ENCODE peak calls at places on chromosome X, in six cellular contexts. J is EL, L is GM04503, W is iris pigment epithelial cell, P is cardiac fibroblast, G is testis. B is an unnamed sample.

GRCh38 chrX:31147175-31147574 is 75.3 kb upstream of the FTHL17 start:
- DNase-seq in J (no peak), L (no peak), W (no peak), P (no peak), G (no peak), B (no peak)

GRCh38 chrX:137432609-137433008 is 133.3 kb upstream of the ZIC3 start:
- DNase-seq in J (no peak), L (no peak), W (peak), P (no peak), G (no peak), B (no peak)

GRCh38 chrX:46588263-46588662 is 14.7 kb downstream of the CHST7 start:
- DNase-seq in J (peak), L (no peak), W (peak), P (peak), G (peak), B (no peak)

GRCh38 chrX:107050195-107050709 is 50.2 kb upstream of the MORC4 start:
- DNase-seq in J (no peak), L (no peak), W (no peak), P (no peak), G (no peak), B (no peak)

GRCh38 chrX:12153741-12154140 is 15.5 kb downstream of the FRMPD4 start:
- DNase-seq in J (no peak), L (no peak), W (no peak), P (peak), G (no peak), B (no peak)

GRCh38 chrX:2898861-2899512 is 30.2 kb downstream of the ARSD start:
- DNase-seq in J (no peak), L (no peak), W (no peak), P (no peak), G (no peak), B (no peak)

GRCh38 chrX:48802089-48802812 is 384 bp downstream of the HDAC6 start:
- DNase-seq in J (peak), L (peak), W (peak), P (peak), G (peak), B (peak)

GRCh38 chrX:43349363-43349762 is 306.7 kb upstream of the MAOA start:
- DNase-seq in J (peak), L (no peak), W (peak), P (peak), G (peak), B (no peak)